ENCODE peak calls at places on chromosomes 1 and 21, in six cellular contexts. P, H, R, E, W and Y are unnamed samples.

GRCh38 chr1:156707486-156708244 is 2.3 kb upstream of the CRABP2 start:
- DNase-seq in P (no peak), H (peak), R (no peak), E (no peak), W (no peak), Y (no peak)

GRCh38 chr1:29096255-29096896 is 27.3 kb downstream of the TMEM200B start:
- DNase-seq in P (no peak), H (no peak), R (no peak), E (no peak), W (no peak), Y (no peak)

GRCh38 chr1:245398180-245398579 is 243.4 kb downstream of the KIF26B start:
- DNase-seq in P (no peak), H (no peak), R (no peak), E (no peak), W (no peak), Y (no peak)

GRCh38 chr1:47796626-47797025 is 200.6 kb downstream of the TRABD2B start:
- DNase-seq in P (no peak), H (no peak), R (no peak), E (no peak), W (no peak), Y (no peak)

GRCh38 chr1:41373373-41373772 is 12.1 kb downstream of the FOXO6 start:
- DNase-seq in P (no peak), H (no peak), R (no peak), E (no peak), W (no peak), Y (no peak)

GRCh38 chr1:198936371-198937083 is 297.7 kb downstream of the PTPRC start:
- DNase-seq in P (no peak), H (no peak), R (no peak), E (no peak), W (no peak), Y (peak)

GRCh38 chr1:188117436-188117835 is 1288.7 kb downstream of the PLA2G4A start:
- DNase-seq in P (no peak), H (no peak), R (no peak), E (no peak), W (no peak), Y (no peak)

GRCh38 chr1:37157634-37158033 is 123.3 kb upstream of the GRIK3 start:
- DNase-seq in P (no peak), H (no peak), R (no peak), E (no peak), W (no peak), Y (no peak)

GRCh38 chr21:26883768-26884167 is 38.6 kb upstream of the ADAMTS1 start:
- DNase-seq in P (no peak), H (no peak), R (no peak), E (no peak), W (no peak), Y (no peak)

GRCh38 chr1:218101409-218101808 is 183.7 kb upstream of the RRP15 start:
- DNase-seq in P (no peak), H (no peak), R (no peak), E (no peak), W (no peak), Y (no peak)

GRCh38 chr1:33137800-33138199 is 44.0 kb downstream of the TRIM62 start:
- DNase-seq in P (no peak), H (no peak), R (peak), E (peak), W (peak), Y (no peak)

GRCh38 chr1:77671836-77672235 is 10.6 kb downstream of the ZZZ3 start:
- DNase-seq in P (no peak), H (no peak), R (no peak), E (no peak), W (no peak), Y (no peak)
- H3K4me3 ChIP-seq in P (no peak), H (no peak), R (no peak), E (no peak), W (no peak), Y (no peak)

GRCh38 chr1:94299627-94300552 is 62.5 kb upstream of the ARHGAP29 start:
- DNase-seq in P (no peak), H (no peak), R (peak), E (no peak), W (no peak), Y (no peak)
- H3K27ac ChIP-seq in P (peak), H (peak), R (peak), E (no peak), W (peak), Y (no peak)

GRCh38 chr1:117535776-117536175 is 70.1 kb upstream of the TENT5C start:
- DNase-seq in P (no peak), H (no peak), R (no peak), E (no peak), W (no peak), Y (no peak)
- H3K4me3 ChIP-seq in P (no peak), H (no peak), R (no peak), E (no peak), W (no peak), Y (no peak)

GRCh38 chr1:8022395-8023286 is 3.5 kb downstream of the ERRFI1 start:
- DNase-seq in P (no peak), H (no peak), R (no peak), E (no peak), W (no peak), Y (no peak)

GRCh38 chr1:8023287-8023994 is 2.7 kb downstream of the ERRFI1 start:
- DNase-seq in P (no peak), H (no peak), R (no peak), E (no peak), W (no peak), Y (no peak)

GRCh38 chr1:8024329-8024728 is 1.8 kb downstream of the ERRFI1 start:
- DNase-seq in P (no peak), H (no peak), R (no peak), E (no peak), W (no peak), Y (no peak)

GRCh38 chr1:8025061-8025670 is 943 bp downstream of the ERRFI1 start:
- DNase-seq in P (no peak), H (no peak), R (no peak), E (peak), W (no peak), Y (no peak)

DNA sequence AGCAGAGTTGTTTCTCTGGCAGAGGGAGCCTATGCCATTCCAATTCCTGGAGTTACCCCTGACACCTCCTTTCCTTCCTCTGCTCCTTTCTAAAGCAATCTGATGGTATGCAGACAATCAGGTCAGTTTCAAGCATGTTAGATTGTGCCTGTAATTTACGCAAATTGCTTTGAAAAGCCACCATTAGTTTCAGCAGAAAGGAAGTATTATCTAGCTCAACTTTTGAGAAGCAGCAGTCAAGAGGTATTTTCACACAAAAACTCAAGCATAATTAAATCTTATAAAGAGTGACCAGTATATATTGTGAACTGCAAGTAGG is 2.2 kb downstream of the ERRFI1 start:
- DNase-seq in P (no peak), H (no peak), R (no peak), E (no peak), W (no peak), Y (no peak)
- H3K27ac ChIP-seq in P (peak), H (peak), R (no peak), E (no peak), W (no peak), Y (no peak)

GRCh38 chr1:155254228-155254713 is 1.0 kb downstream of the ENTREP3 start:
- DNase-seq in P (no peak), H (no peak), R (no peak), E (no peak), W (no peak), Y (peak)

GRCh38 chr1:155254714-155255242 is 505 bp downstream of the ENTREP3 start:
- DNase-seq in P (peak), H (peak), R (no peak), E (no peak), W (no peak), Y (peak)

GRCh38 chr1:155253208-155253607 is 2.1 kb downstream of the ENTREP3 start:
- DNase-seq in P (no peak), H (no peak), R (no peak), E (no peak), W (no peak), Y (no peak)

GRCh38 chr1:155255243-155256100 is at the start of gene ENTREP3:
- DNase-seq in P (peak), H (peak), R (peak), E (peak), W (peak), Y (peak)

DNA sequence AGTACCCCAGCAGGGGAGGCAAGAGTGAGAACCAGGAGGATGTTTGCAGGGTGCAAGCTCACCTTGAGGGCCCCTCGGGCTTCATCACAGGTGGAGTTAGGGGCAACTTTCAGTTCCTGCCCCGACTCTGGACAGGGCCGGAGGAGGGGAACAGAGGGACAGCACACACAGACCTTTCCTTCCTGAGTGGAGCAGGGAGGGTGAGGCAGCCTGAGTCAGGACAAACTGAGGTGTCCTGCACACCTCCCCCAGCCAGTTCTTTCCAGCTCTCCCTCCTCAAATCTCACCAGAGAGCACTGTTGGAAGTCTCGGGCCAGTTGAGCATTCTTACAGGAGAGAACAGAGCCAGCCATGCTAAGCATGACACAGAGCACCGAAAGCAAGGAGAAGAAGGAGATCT is 1.5 kb downstream of the ENTREP3 start:
- DNase-seq in P (no peak), H (no peak), R (no peak), E (no peak), W (no peak), Y (no peak)
- H3K4me3 ChIP-seq in P (peak), H (peak), R (peak), E (peak), W (peak), Y (no peak)

GRCh38 chr21:16195896-16196443 is 466.2 kb downstream of the USP25 start:
- DNase-seq in P (no peak), H (no peak), R (no peak), E (no peak), W (no peak), Y (no peak)
- H3K27ac ChIP-seq in P (peak), H (peak), R (peak), E (peak), W (peak), Y (no peak)

GRCh38 chr1:185154912-185155513 is 1.7 kb downstream of the TRMT1L start:
- DNase-seq in P (no peak), H (no peak), R (no peak), E (no peak), W (no peak), Y (no peak)
- H3K4me3 ChIP-seq in P (peak), H (peak), R (no peak), E (peak), W (peak), Y (no peak)

GRCh38 chr1:21302747-21303715 is 12.8 kb upstream of the ECE1 start:
- DNase-seq in P (no peak), H (no peak), R (no peak), E (no peak), W (no peak), Y (no peak)

GRCh38 chr1:21307210-21307609 is 16.9 kb upstream of the ECE1 start:
- DNase-seq in P (no peak), H (no peak), R (no peak), E (no peak), W (no peak), Y (no peak)

GRCh38 chr1:21304488-21304887 is 14.2 kb upstream of the ECE1 start:
- DNase-seq in P (no peak), H (no peak), R (no peak), E (no peak), W (no peak), Y (no peak)

GRCh38 chr1:21305900-21306189 is 15.6 kb upstream of the ECE1 start:
- DNase-seq in P (no peak), H (no peak), R (no peak), E (no peak), W (no peak), Y (no peak)

DNA sequence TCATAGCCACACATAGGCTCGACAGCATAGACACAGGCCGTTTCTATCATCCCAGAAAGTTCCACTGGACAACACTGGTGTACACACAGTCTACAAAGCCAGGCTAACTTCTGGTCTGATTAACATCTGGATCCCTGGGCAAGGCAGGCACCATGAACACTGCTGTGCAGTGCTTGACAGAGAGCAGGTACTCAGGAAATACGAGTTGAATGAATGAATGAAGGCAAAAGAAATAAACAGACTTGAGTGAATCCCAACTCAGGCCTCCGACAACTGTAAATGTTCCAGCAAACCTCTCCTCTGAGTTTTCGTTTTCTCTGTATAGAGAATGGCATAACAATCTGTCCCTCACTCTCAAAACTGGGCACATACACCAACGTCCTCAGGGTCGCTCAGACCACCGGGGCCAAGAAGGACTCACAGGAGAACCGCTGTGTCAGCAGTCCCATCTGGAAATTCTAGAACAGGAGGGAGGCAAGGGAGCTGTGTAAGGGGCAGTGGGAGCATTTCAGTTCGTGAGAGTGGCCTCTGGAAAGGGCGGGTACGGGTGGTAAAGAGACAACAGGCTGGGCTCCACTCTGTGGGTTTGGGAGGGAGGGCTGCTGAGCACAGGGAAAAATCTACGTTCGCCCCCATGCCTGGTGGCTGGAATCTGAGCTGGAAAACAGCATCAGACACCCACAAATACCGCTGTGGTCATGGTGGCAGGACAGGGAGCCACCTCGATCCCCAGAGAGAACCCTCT is 15.1 kb upstream of the ECE1 start:
- DNase-seq in P (no peak), H (no peak), R (no peak), E (no peak), W (no peak), Y (no peak)
- H3K27ac ChIP-seq in P (no peak), H (no peak), R (no peak), E (peak), W (peak), Y (no peak)